ENCODE peak calls at places on chromosomes 11 and 22, in eight cellular contexts. One of them, this sample, is unnamed.

GRCh38 chr11:14764899-14765527 is 121.4 kb downstream of the PDE3B start:
- DNase-seq in stimulated activated CD4-positive, alpha-beta T cell treated with anti-CD3 and anti-CD28 coated beads, Interleukin-12 subunit alpha, Interleukin-12 subunit beta, amount 100 ng/mL, for 4 hours: no peak
- DNase-seq in NCI-H1105: no peak
- DNase-seq in endothelial cell of umbilical vein: peak
- DNase-seq in activated CD4-positive, alpha-beta T cell treated with anti-CD3 and anti-CD28 coated beads, Interleukin-2, amount 50 U/mL, for 4 hours: no peak
- DNase-seq in H7: no peak
- DNase-seq in spleen: no peak
- DNase-seq in RCC 7860: no peak
- DNase-seq in this sample: no peak

GRCh38 chr22:41589260-41589600 is 410 bp downstream of the PMM1 start:
- DNase-seq in activated CD4-positive, alpha-beta T cell treated with anti-CD3 and anti-CD28 coated beads, Interleukin-2, amount 50 U/mL, for 4 hours: no peak
- DNase-seq in NCI-H1105: peak
- DNase-seq in endothelial cell of umbilical vein: no peak
- DNase-seq in spleen: no peak
- DNase-seq in stimulated activated CD4-positive, alpha-beta T cell treated with anti-CD3 and anti-CD28 coated beads, Interleukin-12 subunit alpha, Interleukin-12 subunit beta, amount 100 ng/mL, for 4 hours: no peak
- DNase-seq in RCC 7860: no peak
- DNase-seq in H7: peak
- DNase-seq in this sample: peak

GRCh38 chr22:46758867-46759290 is 3.6 kb upstream of the TBC1D22A start:
- DNase-seq in spleen: peak
- DNase-seq in NCI-H1105: no peak
- DNase-seq in H7: peak
- DNase-seq in RCC 7860: peak
- DNase-seq in stimulated activated CD4-positive, alpha-beta T cell treated with anti-CD3 and anti-CD28 coated beads, Interleukin-12 subunit alpha, Interleukin-12 subunit beta, amount 100 ng/mL, for 4 hours: no peak
- DNase-seq in endothelial cell of umbilical vein: peak
- DNase-seq in activated CD4-positive, alpha-beta T cell treated with anti-CD3 and anti-CD28 coated beads, Interleukin-2, amount 50 U/mL, for 4 hours: peak
- DNase-seq in this sample: peak

GRCh38 chr11:115845872-115846271 is 341.7 kb upstream of the CADM1 start:
- DNase-seq in NCI-H1105: no peak
- DNase-seq in stimulated activated CD4-positive, alpha-beta T cell treated with anti-CD3 and anti-CD28 coated beads, Interleukin-12 subunit alpha, Interleukin-12 subunit beta, amount 100 ng/mL, for 4 hours: no peak
- DNase-seq in activated CD4-positive, alpha-beta T cell treated with anti-CD3 and anti-CD28 coated beads, Interleukin-2, amount 50 U/mL, for 4 hours: no peak
- DNase-seq in H7: no peak
- DNase-seq in RCC 7860: no peak
- DNase-seq in endothelial cell of umbilical vein: no peak
- DNase-seq in spleen: no peak
- DNase-seq in this sample: no peak

GRCh38 chr22:49274754-49275380 is 552.8 kb downstream of the BRD1 start:
- DNase-seq in endothelial cell of umbilical vein: no peak
- DNase-seq in spleen: peak
- DNase-seq in activated CD4-positive, alpha-beta T cell treated with anti-CD3 and anti-CD28 coated beads, Interleukin-2, amount 50 U/mL, for 4 hours: no peak
- DNase-seq in stimulated activated CD4-positive, alpha-beta T cell treated with anti-CD3 and anti-CD28 coated beads, Interleukin-12 subunit alpha, Interleukin-12 subunit beta, amount 100 ng/mL, for 4 hours: no peak
- DNase-seq in NCI-H1105: no peak
- DNase-seq in H7: no peak
- DNase-seq in RCC 7860: no peak
- DNase-seq in this sample: no peak

GRCh38 chr11:70033711-70034070 is 44.4 kb upstream of the ANO1 start:
- DNase-seq in spleen: no peak
- DNase-seq in NCI-H1105: no peak
- DNase-seq in H7: no peak
- DNase-seq in RCC 7860: no peak
- DNase-seq in endothelial cell of umbilical vein: no peak
- DNase-seq in activated CD4-positive, alpha-beta T cell treated with anti-CD3 and anti-CD28 coated beads, Interleukin-2, amount 50 U/mL, for 4 hours: no peak
- DNase-seq in stimulated activated CD4-positive, alpha-beta T cell treated with anti-CD3 and anti-CD28 coated beads, Interleukin-12 subunit alpha, Interleukin-12 subunit beta, amount 100 ng/mL, for 4 hours: no peak
- DNase-seq in this sample: no peak

GRCh38 chr22:36279219-36279666 is 26.3 kb downstream of the APOL1 start:
- DNase-seq in activated CD4-positive, alpha-beta T cell treated with anti-CD3 and anti-CD28 coated beads, Interleukin-2, amount 50 U/mL, for 4 hours: no peak
- DNase-seq in endothelial cell of umbilical vein: no peak
- DNase-seq in RCC 7860: no peak
- DNase-seq in spleen: no peak
- DNase-seq in NCI-H1105: no peak
- DNase-seq in H7: no peak
- DNase-seq in stimulated activated CD4-positive, alpha-beta T cell treated with anti-CD3 and anti-CD28 coated beads, Interleukin-12 subunit alpha, Interleukin-12 subunit beta, amount 100 ng/mL, for 4 hours: no peak
- DNase-seq in this sample: no peak

GRCh38 chr22:27531782-27532530 is 269.6 kb downstream of the MN1 start:
- DNase-seq in stimulated activated CD4-positive, alpha-beta T cell treated with anti-CD3 and anti-CD28 coated beads, Interleukin-12 subunit alpha, Interleukin-12 subunit beta, amount 100 ng/mL, for 4 hours: no peak
- DNase-seq in NCI-H1105: no peak
- DNase-seq in endothelial cell of umbilical vein: peak
- DNase-seq in H7: no peak
- DNase-seq in activated CD4-positive, alpha-beta T cell treated with anti-CD3 and anti-CD28 coated beads, Interleukin-2, amount 50 U/mL, for 4 hours: no peak
- DNase-seq in RCC 7860: peak
- DNase-seq in spleen: no peak
- DNase-seq in this sample: no peak

GRCh38 chr22:27918351-27919221 is 470 bp downstream of the PITPNB start:
- DNase-seq in stimulated activated CD4-positive, alpha-beta T cell treated with anti-CD3 and anti-CD28 coated beads, Interleukin-12 subunit alpha, Interleukin-12 subunit beta, amount 100 ng/mL, for 4 hours: peak
- DNase-seq in NCI-H1105: peak
- DNase-seq in endothelial cell of umbilical vein: peak
- DNase-seq in H7: peak
- DNase-seq in spleen: no peak
- DNase-seq in RCC 7860: peak
- DNase-seq in activated CD4-positive, alpha-beta T cell treated with anti-CD3 and anti-CD28 coated beads, Interleukin-2, amount 50 U/mL, for 4 hours: peak
- DNase-seq in this sample: peak

GRCh38 chr22:43988116-43988817 is 33.0 kb downstream of the SAMM50 start:
- DNase-seq in H7: no peak
- DNase-seq in activated CD4-positive, alpha-beta T cell treated with anti-CD3 and anti-CD28 coated beads, Interleukin-2, amount 50 U/mL, for 4 hours: no peak
- DNase-seq in stimulated activated CD4-positive, alpha-beta T cell treated with anti-CD3 and anti-CD28 coated beads, Interleukin-12 subunit alpha, Interleukin-12 subunit beta, amount 100 ng/mL, for 4 hours: no peak
- DNase-seq in NCI-H1105: no peak
- DNase-seq in endothelial cell of umbilical vein: no peak
- DNase-seq in RCC 7860: no peak
- DNase-seq in spleen: no peak
- DNase-seq in this sample: no peak

GRCh38 chr11:37657645-37658044 is 1059.6 kb upstream of the RAG2 start:
- DNase-seq in RCC 7860: no peak
- DNase-seq in NCI-H1105: no peak
- DNase-seq in stimulated activated CD4-positive, alpha-beta T cell treated with anti-CD3 and anti-CD28 coated beads, Interleukin-12 subunit alpha, Interleukin-12 subunit beta, amount 100 ng/mL, for 4 hours: no peak
- DNase-seq in endothelial cell of umbilical vein: peak
- DNase-seq in activated CD4-positive, alpha-beta T cell treated with anti-CD3 and anti-CD28 coated beads, Interleukin-2, amount 50 U/mL, for 4 hours: no peak
- DNase-seq in H7: no peak
- DNase-seq in spleen: no peak
- DNase-seq in this sample: peak

GRCh38 chr22:22171357-22172218 is 73.0 kb upstream of the VPREB1 start:
- DNase-seq in NCI-H1105: no peak
- DNase-seq in stimulated activated CD4-positive, alpha-beta T cell treated with anti-CD3 and anti-CD28 coated beads, Interleukin-12 subunit alpha, Interleukin-12 subunit beta, amount 100 ng/mL, for 4 hours: no peak
- DNase-seq in activated CD4-positive, alpha-beta T cell treated with anti-CD3 and anti-CD28 coated beads, Interleukin-2, amount 50 U/mL, for 4 hours: no peak
- DNase-seq in RCC 7860: no peak
- DNase-seq in H7: peak
- DNase-seq in spleen: no peak
- DNase-seq in endothelial cell of umbilical vein: no peak
- DNase-seq in this sample: no peak

GRCh38 chr22:21712751-21713427 is 22.7 kb downstream of the YPEL1 start:
- DNase-seq in activated CD4-positive, alpha-beta T cell treated with anti-CD3 and anti-CD28 coated beads, Interleukin-2, amount 50 U/mL, for 4 hours: peak
- DNase-seq in NCI-H1105: no peak
- DNase-seq in stimulated activated CD4-positive, alpha-beta T cell treated with anti-CD3 and anti-CD28 coated beads, Interleukin-12 subunit alpha, Interleukin-12 subunit beta, amount 100 ng/mL, for 4 hours: peak
- DNase-seq in H7: peak
- DNase-seq in RCC 7860: peak
- DNase-seq in spleen: no peak
- DNase-seq in endothelial cell of umbilical vein: peak
- DNase-seq in this sample: peak

GRCh38 chr11:121237686-121238658 is 54.6 kb upstream of the SC5D start:
- DNase-seq in activated CD4-positive, alpha-beta T cell treated with anti-CD3 and anti-CD28 coated beads, Interleukin-2, amount 50 U/mL, for 4 hours: no peak
- DNase-seq in RCC 7860: no peak
- DNase-seq in spleen: no peak
- DNase-seq in endothelial cell of umbilical vein: peak
- DNase-seq in stimulated activated CD4-positive, alpha-beta T cell treated with anti-CD3 and anti-CD28 coated beads, Interleukin-12 subunit alpha, Interleukin-12 subunit beta, amount 100 ng/mL, for 4 hours: no peak
- DNase-seq in H7: no peak
- DNase-seq in NCI-H1105: no peak
- DNase-seq in this sample: no peak

GRCh38 chr11:64887757-64888405 is 9.5 kb upstream of the EHD1 start:
- DNase-seq in activated CD4-positive, alpha-beta T cell treated with anti-CD3 and anti-CD28 coated beads, Interleukin-2, amount 50 U/mL, for 4 hours: peak
- DNase-seq in H7: peak
- DNase-seq in NCI-H1105: peak
- DNase-seq in stimulated activated CD4-positive, alpha-beta T cell treated with anti-CD3 and anti-CD28 coated beads, Interleukin-12 subunit alpha, Interleukin-12 subunit beta, amount 100 ng/mL, for 4 hours: peak
- DNase-seq in RCC 7860: peak
- DNase-seq in endothelial cell of umbilical vein: peak
- DNase-seq in spleen: peak
- DNase-seq in this sample: peak

GRCh38 chr22:35467788-35468187 is 67.8 kb downstream of the MCM5 start:
- DNase-seq in stimulated activated CD4-positive, alpha-beta T cell treated with anti-CD3 and anti-CD28 coated beads, Interleukin-12 subunit alpha, Interleukin-12 subunit beta, amount 100 ng/mL, for 4 hours: no peak
- DNase-seq in RCC 7860: no peak
- DNase-seq in activated CD4-positive, alpha-beta T cell treated with anti-CD3 and anti-CD28 coated beads, Interleukin-2, amount 50 U/mL, for 4 hours: no peak
- DNase-seq in H7: peak
- DNase-seq in spleen: peak
- DNase-seq in NCI-H1105: no peak
- DNase-seq in endothelial cell of umbilical vein: peak
- DNase-seq in this sample: peak

GRCh38 chr22:50532353-50532700 is 2.5 kb upstream of the TYMP start:
- DNase-seq in activated CD4-positive, alpha-beta T cell treated with anti-CD3 and anti-CD28 coated beads, Interleukin-2, amount 50 U/mL, for 4 hours: no peak
- DNase-seq in stimulated activated CD4-positive, alpha-beta T cell treated with anti-CD3 and anti-CD28 coated beads, Interleukin-12 subunit alpha, Interleukin-12 subunit beta, amount 100 ng/mL, for 4 hours: no peak
- DNase-seq in spleen: no peak
- DNase-seq in H7: peak
- DNase-seq in RCC 7860: no peak
- DNase-seq in endothelial cell of umbilical vein: no peak
- DNase-seq in NCI-H1105: no peak
- DNase-seq in this sample: no peak

GRCh38 chr11:68682531-68682931 is 1.8 kb upstream of the GAL start:
- DNase-seq in spleen: no peak
- DNase-seq in NCI-H1105: no peak
- DNase-seq in stimulated activated CD4-positive, alpha-beta T cell treated with anti-CD3 and anti-CD28 coated beads, Interleukin-12 subunit alpha, Interleukin-12 subunit beta, amount 100 ng/mL, for 4 hours: no peak
- DNase-seq in RCC 7860: no peak
- DNase-seq in H7: peak
- DNase-seq in endothelial cell of umbilical vein: no peak
- DNase-seq in activated CD4-positive, alpha-beta T cell treated with anti-CD3 and anti-CD28 coated beads, Interleukin-2, amount 50 U/mL, for 4 hours: no peak
- DNase-seq in this sample: no peak

GRCh38 chr22:33504941-33505647 is 415.2 kb downstream of the LARGE1 start:
- DNase-seq in endothelial cell of umbilical vein: no peak
- DNase-seq in activated CD4-positive, alpha-beta T cell treated with anti-CD3 and anti-CD28 coated beads, Interleukin-2, amount 50 U/mL, for 4 hours: no peak
- DNase-seq in RCC 7860: no peak
- DNase-seq in stimulated activated CD4-positive, alpha-beta T cell treated with anti-CD3 and anti-CD28 coated beads, Interleukin-12 subunit alpha, Interleukin-12 subunit beta, amount 100 ng/mL, for 4 hours: no peak
- DNase-seq in H7: no peak
- DNase-seq in NCI-H1105: no peak
- DNase-seq in spleen: no peak
- DNase-seq in this sample: no peak

GRCh38 chr11:95877288-95877687 is 46.6 kb downstream of the MTMR2 start:
- DNase-seq in endothelial cell of umbilical vein: peak
- DNase-seq in H7: no peak
- DNase-seq in activated CD4-positive, alpha-beta T cell treated with anti-CD3 and anti-CD28 coated beads, Interleukin-2, amount 50 U/mL, for 4 hours: no peak
- DNase-seq in RCC 7860: peak
- DNase-seq in spleen: no peak
- DNase-seq in stimulated activated CD4-positive, alpha-beta T cell treated with anti-CD3 and anti-CD28 coated beads, Interleukin-12 subunit alpha, Interleukin-12 subunit beta, amount 100 ng/mL, for 4 hours: no peak
- DNase-seq in NCI-H1105: no peak
- DNase-seq in this sample: peak

GRCh38 chr11:64088159-64089026 is 52.7 kb downstream of the FLRT1 start:
- DNase-seq in activated CD4-positive, alpha-beta T cell treated with anti-CD3 and anti-CD28 coated beads, Interleukin-2, amount 50 U/mL, for 4 hours: no peak
- DNase-seq in endothelial cell of umbilical vein: no peak
- DNase-seq in RCC 7860: no peak
- DNase-seq in H7: peak
- DNase-seq in spleen: no peak
- DNase-seq in NCI-H1105: no peak
- DNase-seq in stimulated activated CD4-positive, alpha-beta T cell treated with anti-CD3 and anti-CD28 coated beads, Interleukin-12 subunit alpha, Interleukin-12 subunit beta, amount 100 ng/mL, for 4 hours: no peak
- DNase-seq in this sample: no peak

GRCh38 chr22:11613898-11614755 is 3913.9 kb upstream of the OR11H1 start:
- DNase-seq in H7: no peak
- DNase-seq in NCI-H1105: no peak
- DNase-seq in RCC 7860: no peak
- DNase-seq in activated CD4-positive, alpha-beta T cell treated with anti-CD3 and anti-CD28 coated beads, Interleukin-2, amount 50 U/mL, for 4 hours: no peak
- DNase-seq in endothelial cell of umbilical vein: no peak
- DNase-seq in stimulated activated CD4-positive, alpha-beta T cell treated with anti-CD3 and anti-CD28 coated beads, Interleukin-12 subunit alpha, Interleukin-12 subunit beta, amount 100 ng/mL, for 4 hours: no peak
- DNase-seq in spleen: peak
- DNase-seq in this sample: peak

GRCh38 chr11:57426754-57427691 is at the start of gene SLC43A3:
- DNase-seq in NCI-H1105: no peak
- DNase-seq in endothelial cell of umbilical vein: peak
- DNase-seq in RCC 7860: peak
- DNase-seq in spleen: peak
- DNase-seq in stimulated activated CD4-positive, alpha-beta T cell treated with anti-CD3 and anti-CD28 coated beads, Interleukin-12 subunit alpha, Interleukin-12 subunit beta, amount 100 ng/mL, for 4 hours: peak
- DNase-seq in H7: peak
- DNase-seq in activated CD4-positive, alpha-beta T cell treated with anti-CD3 and anti-CD28 coated beads, Interleukin-2, amount 50 U/mL, for 4 hours: peak
- DNase-seq in this sample: peak

GRCh38 chr11:69308936-69309799 is 15.2 kb downstream of the MYEOV start:
- DNase-seq in activated CD4-positive, alpha-beta T cell treated with anti-CD3 and anti-CD28 coated beads, Interleukin-2, amount 50 U/mL, for 4 hours: no peak
- DNase-seq in endothelial cell of umbilical vein: no peak
- DNase-seq in spleen: no peak
- DNase-seq in RCC 7860: no peak
- DNase-seq in stimulated activated CD4-positive, alpha-beta T cell treated with anti-CD3 and anti-CD28 coated beads, Interleukin-12 subunit alpha, Interleukin-12 subunit beta, amount 100 ng/mL, for 4 hours: no peak
- DNase-seq in NCI-H1105: no peak
- DNase-seq in H7: peak
- DNase-seq in this sample: peak

GRCh38 chr11:120339394-120339890 is 3.2 kb downstream of the ARHGEF12 start:
- DNase-seq in spleen: no peak
- DNase-seq in activated CD4-positive, alpha-beta T cell treated with anti-CD3 and anti-CD28 coated beads, Interleukin-2, amount 50 U/mL, for 4 hours: no peak
- DNase-seq in RCC 7860: no peak
- DNase-seq in H7: no peak
- DNase-seq in endothelial cell of umbilical vein: peak
- DNase-seq in NCI-H1105: no peak
- DNase-seq in stimulated activated CD4-positive, alpha-beta T cell treated with anti-CD3 and anti-CD28 coated beads, Interleukin-12 subunit alpha, Interleukin-12 subunit beta, amount 100 ng/mL, for 4 hours: no peak
- DNase-seq in this sample: peak

GRCh38 chr11:130181295-130182272 is 22.0 kb downstream of the ST14 start:
- DNase-seq in H7: no peak
- DNase-seq in stimulated activated CD4-positive, alpha-beta T cell treated with anti-CD3 and anti-CD28 coated beads, Interleukin-12 subunit alpha, Interleukin-12 subunit beta, amount 100 ng/mL, for 4 hours: no peak
- DNase-seq in activated CD4-positive, alpha-beta T cell treated with anti-CD3 and anti-CD28 coated beads, Interleukin-2, amount 50 U/mL, for 4 hours: no peak
- DNase-seq in RCC 7860: peak
- DNase-seq in spleen: no peak
- DNase-seq in endothelial cell of umbilical vein: no peak
- DNase-seq in NCI-H1105: peak
- DNase-seq in this sample: peak

GRCh38 chr11:20337526-20338154 is 25.9 kb upstream of the HTATIP2 start:
- DNase-seq in stimulated activated CD4-positive, alpha-beta T cell treated with anti-CD3 and anti-CD28 coated beads, Interleukin-12 subunit alpha, Interleukin-12 subunit beta, amount 100 ng/mL, for 4 hours: no peak
- DNase-seq in activated CD4-positive, alpha-beta T cell treated with anti-CD3 and anti-CD28 coated beads, Interleukin-2, amount 50 U/mL, for 4 hours: no peak
- DNase-seq in NCI-H1105: peak
- DNase-seq in spleen: no peak
- DNase-seq in endothelial cell of umbilical vein: peak
- DNase-seq in H7: peak
- DNase-seq in RCC 7860: no peak
- DNase-seq in this sample: peak

GRCh38 chr22:17951315-17951714 is 73.0 kb downstream of the MICAL3 start:
- DNase-seq in spleen: no peak
- DNase-seq in endothelial cell of umbilical vein: peak
- DNase-seq in H7: no peak
- DNase-seq in activated CD4-positive, alpha-beta T cell treated with anti-CD3 and anti-CD28 coated beads, Interleukin-2, amount 50 U/mL, for 4 hours: no peak
- DNase-seq in RCC 7860: peak
- DNase-seq in stimulated activated CD4-positive, alpha-beta T cell treated with anti-CD3 and anti-CD28 coated beads, Interleukin-12 subunit alpha, Interleukin-12 subunit beta, amount 100 ng/mL, for 4 hours: no peak
- DNase-seq in NCI-H1105: no peak
- DNase-seq in this sample: peak

GRCh38 chr11:97683733-97684132 is 1293.9 kb downstream of the JRKL start:
- DNase-seq in endothelial cell of umbilical vein: no peak
- DNase-seq in H7: peak
- DNase-seq in spleen: no peak
- DNase-seq in RCC 7860: no peak
- DNase-seq in stimulated activated CD4-positive, alpha-beta T cell treated with anti-CD3 and anti-CD28 coated beads, Interleukin-12 subunit alpha, Interleukin-12 subunit beta, amount 100 ng/mL, for 4 hours: no peak
- DNase-seq in NCI-H1105: no peak
- DNase-seq in activated CD4-positive, alpha-beta T cell treated with anti-CD3 and anti-CD28 coated beads, Interleukin-2, amount 50 U/mL, for 4 hours: no peak
- DNase-seq in this sample: no peak